ENCODE peak calls at places on chromosomes 3 and 15, in ten cellular contexts. S, Q, J, C, E, T, Y, D, Z and K are unnamed samples.

GRCh38 chr15:91224750-91225380 is 124.8 kb downstream of the SV2B start:
- DNase-seq in S (no peak), Q (peak; percentile 41), J (peak; percentile 24), C (peak; percentile 9), E (peak; percentile 48), T (no peak), Y (peak; percentile 83), D (no peak), Z (peak; percentile 47), K (peak; percentile 46)

GRCh38 chr15:47384316-47384715 is 333.0 kb upstream of the SEMA6D start:
- DNase-seq in S (no peak), Q (peak; percentile 78), J (peak; percentile 81), C (no peak), E (peak; percentile 96), T (peak; percentile 27), Y (peak; percentile 12), D (no peak), Z (no peak), K (peak; percentile 92)

GRCh38 chr3:149736180-149737100 is 15.8 kb downstream of the COMMD2 start:
- DNase-seq in S (no peak), Q (no peak), J (peak; percentile 67), C (no peak), E (peak; percentile 22), T (no peak), Y (no peak), D (no peak), Z (peak; percentile 40), K (peak; percentile 81)

GRCh38 chr15:98853593-98854420 is 153.8 kb downstream of the PGPEP1L start:
- DNase-seq in S (no peak), Q (peak; percentile 22), J (peak; percentile 33), C (no peak), E (peak; percentile 46), T (no peak), Y (peak; percentile 58), D (no peak), Z (no peak), K (peak; percentile 80)

GRCh38 chr15:84631706-84632272 is 22.3 kb downstream of the WDR73 start:
- DNase-seq in S (no peak), Q (no peak), J (peak; percentile 20), C (peak; percentile 28), E (no peak), T (no peak), Y (no peak), D (no peak), Z (no peak), K (no peak)

GRCh38 chr3:127929818-127930217 is 14.8 kb downstream of the KBTBD12 start:
- DNase-seq in S (no peak), Q (peak; percentile 40), J (no peak), C (no peak), E (peak; percentile 7), T (no peak), Y (no peak), D (no peak), Z (no peak), K (peak; percentile 15)

GRCh38 chr15:67906382-67906781 is 66.5 kb upstream of the RNU6-1 start:
- DNase-seq in S (no peak), Q (no peak), J (no peak), C (peak; percentile 8), E (peak; percentile 34), T (no peak), Y (peak; percentile 47), D (no peak), Z (no peak), K (no peak)

GRCh38 chr3:168545591-168545990 is 449.9 kb upstream of the GOLIM4 start:
- DNase-seq in S (no peak), Q (no peak), J (no peak), C (no peak), E (peak; percentile 30), T (no peak), Y (no peak), D (no peak), Z (no peak), K (no peak)

GRCh38 chr15:75036269-75036668 is 12.9 kb downstream of the PPCDC start:
- DNase-seq in S (no peak), Q (peak; percentile 80), J (peak; percentile 15), C (no peak), E (peak; percentile 34), T (no peak), Y (peak; percentile 91), D (no peak), Z (peak; percentile 72), K (peak; percentile 88)

GRCh38 chr3:122929576-122930365 is 97.8 kb downstream of the SEMA5B start:
- DNase-seq in S (no peak), Q (no peak), J (no peak), C (no peak), E (no peak), T (no peak), Y (no peak), D (no peak), Z (no peak), K (peak; percentile 62)

GRCh38 chr3:49807427-49808114 is 4.5 kb downstream of the INKA1 start:
- DNase-seq in S (peak; percentile 52), Q (peak; percentile 38), J (no peak), C (peak; percentile 66), E (peak; percentile 20), T (no peak), Y (peak; percentile 28), D (peak; percentile 27), Z (no peak), K (peak; percentile 69)

GRCh38 chr3:49813497-49814174 is at the start of gene UBA7:
- DNase-seq in S (peak; percentile 65), Q (peak; percentile 55), J (peak; percentile 79), C (no peak), E (peak; percentile 87), T (peak; percentile 63), Y (no peak), D (peak; percentile 57), Z (no peak), K (peak; percentile 28)

DNA sequence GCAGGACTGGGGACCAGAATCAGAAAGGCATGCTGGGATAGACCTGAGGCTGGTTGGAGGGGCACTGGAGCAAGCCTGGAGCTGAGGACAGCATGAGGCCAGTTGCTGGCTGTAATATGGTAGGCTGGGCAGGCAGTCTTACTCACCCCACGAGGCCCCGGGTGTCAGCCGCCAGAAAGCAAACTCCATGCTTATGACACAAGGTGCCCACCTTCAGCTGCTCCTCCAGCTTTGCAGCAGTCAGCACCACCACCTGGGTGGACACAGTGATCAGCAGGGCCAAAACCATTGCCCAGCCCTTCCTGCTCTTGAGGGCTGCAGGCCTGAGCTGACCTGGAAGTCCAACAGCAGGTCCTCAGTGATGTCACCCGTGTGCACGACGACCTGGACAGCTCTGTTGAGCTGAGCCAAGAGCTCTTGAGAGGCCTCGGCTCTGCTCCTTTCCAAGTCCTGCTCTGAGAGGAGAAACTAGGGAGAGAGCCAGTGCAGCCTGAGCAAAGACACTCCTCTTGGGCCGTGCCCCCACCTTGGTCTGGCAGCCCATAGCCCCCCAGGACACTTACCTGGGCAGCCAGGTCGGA is 747 bp downstream of the UBA7 start:
- DNase-seq in S (no peak), Q (no peak), J (no peak), C (no peak), E (no peak), T (no peak), Y (no peak), D (no peak), Z (no peak), K (no peak)
- H3K4me3 ChIP-seq in S (peak overlapping the region; percentile 38), Q (no peak overlapping the region), J (peak overlapping the region; percentile 75), C (no peak overlapping the region), E (peak overlapping the region; percentile 71), T (peak overlapping the region; percentile 42), Y (no peak overlapping the region), D (peak overlapping the region; percentile 62), Z (no peak overlapping the region), K (no peak overlapping the region)

GRCh38 chr3:25575001-25575400 is 89.7 kb downstream of the TOP2B start:
- DNase-seq in S (no peak), Q (no peak), J (no peak), C (no peak), E (no peak), T (no peak), Y (no peak), D (no peak), Z (no peak), K (no peak)
- TF ChIP-seq CTCF in S (no peak), Q (no peak), J (no peak), C (no peak), E (no peak), T (no peak), Y (no peak), D (no peak), Z (no peak), K (no peak)

DNA sequence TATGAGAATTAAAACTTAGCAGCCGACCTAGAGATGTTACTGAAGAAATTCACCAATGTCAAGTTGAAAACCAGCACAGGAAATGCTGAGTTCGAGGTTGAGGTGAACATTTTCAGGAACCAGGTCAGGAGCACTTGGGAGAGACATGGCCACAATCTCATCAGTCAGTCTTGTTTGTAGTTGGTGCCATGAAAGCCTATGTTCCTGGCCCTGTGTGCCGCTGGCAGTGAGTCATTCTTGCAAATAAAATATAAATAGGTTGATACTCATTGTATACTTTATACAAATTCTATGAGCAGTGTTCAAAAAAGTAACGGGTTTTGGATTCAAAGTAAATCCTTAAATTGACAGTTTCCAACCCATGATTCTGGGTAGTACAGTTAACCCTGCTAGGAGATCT is 1.5 kb upstream of the FSIP1 start:
- DNase-seq in S (no peak), Q (no peak), J (no peak), C (no peak), E (peak; percentile 56), T (no peak), Y (no peak), D (no peak), Z (no peak), K (peak; percentile 53)
- H3K4me3 ChIP-seq in S (no peak overlapping the region), Q (no peak overlapping the region), J (peak overlapping the region; percentile 85), C (peak overlapping the region; percentile 84), E (peak overlapping the region; percentile 73), T (no peak overlapping the region), Y (peak overlapping the region; percentile 91), D (peak overlapping the region; percentile 81), Z (peak overlapping the region; percentile 75), K (no peak overlapping the region)

GRCh38 chr3:97950360-97950759 is 21.9 kb downstream of the RIOX2 start:
- DNase-seq in S (no peak), Q (no peak), J (no peak), C (no peak), E (no peak), T (no peak), Y (no peak), D (no peak), Z (no peak), K (no peak)

GRCh38 chr3:97949110-97949485 is 23.1 kb downstream of the RIOX2 start:
- DNase-seq in S (no peak), Q (no peak), J (no peak), C (no peak), E (no peak), T (no peak), Y (no peak), D (no peak), Z (no peak), K (no peak)

GRCh38 chr3:97948351-97949109 is 23.7 kb downstream of the RIOX2 start:
- DNase-seq in S (no peak), Q (no peak), J (no peak), C (no peak), E (no peak), T (no peak), Y (no peak), D (no peak), Z (no peak), K (no peak)

GRCh38 chr3:97952280-97952679 is 20.0 kb downstream of the RIOX2 start:
- DNase-seq in S (no peak), Q (no peak), J (peak; percentile 74), C (no peak), E (peak; percentile 92), T (no peak), Y (no peak), D (no peak), Z (no peak), K (peak; percentile 51)

DNA sequence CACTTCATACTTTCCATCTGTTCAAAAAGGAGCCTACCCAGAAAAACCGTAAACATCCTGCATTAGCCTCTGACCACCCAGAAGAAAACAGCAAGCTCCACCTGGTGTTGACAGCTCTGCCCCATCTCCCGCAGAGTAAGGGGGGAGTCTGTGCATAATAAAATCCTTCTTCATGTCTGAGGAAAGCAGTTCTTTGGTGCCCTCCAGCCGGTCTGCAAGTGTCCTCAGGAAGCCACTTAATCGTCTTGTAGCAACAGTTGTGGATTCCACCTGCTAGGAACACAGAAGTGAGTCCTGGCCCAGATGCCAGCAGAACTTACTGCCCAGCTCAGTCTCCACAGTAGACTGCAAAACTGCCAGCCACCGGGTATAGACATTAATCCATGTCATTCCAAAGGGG is 22.5 kb downstream of the RIOX2 start:
- DNase-seq in S (no peak), Q (no peak), J (no peak), C (no peak), E (no peak), T (no peak), Y (no peak), D (no peak), Z (no peak), K (no peak)
- TF ChIP-seq CTCF in S (no peak), Q (no peak), J (no peak), C (no peak), E (no peak), T (no peak), Y (no peak), D (no peak), Z (no peak), K (no peak)